ENCODE peak calls at places on chromosomes 4 and X, in nine cellular contexts. N is transverse colon, G is tibial artery, Q is HL-60, V is OCI-LY7, P is left ventricle myocardium inferior, A is psoas muscle, X is GM23338, M is colonic mucosa. B is an unnamed sample.
A peak's percentile ranks its signal among the peaks of the same experiment; 100 is the strongest.

GRCh38 chrX:11952176-11952720 is 186.0 kb upstream of the FRMPD4 start:
- DNase-seq in N (no peak), G (no peak), Q (no peak), V (no peak), P (peak; percentile 32), A (no peak), X (no peak), M (no peak), B (no peak)

GRCh38 chr4:167779864-167780263 is 312.5 kb upstream of the ANXA10 start:
- DNase-seq in N (no peak), G (no peak), Q (no peak), V (no peak), P (no peak), A (no peak), X (no peak), M (no peak), B (no peak)

GRCh38 chrX:44945736-44946135 is 72.7 kb downstream of the KDM6A start:
- DNase-seq in N (no peak), G (no peak), Q (peak; percentile 13), V (peak; percentile 4), P (no peak), A (no peak), X (peak; percentile 42), M (no peak), B (no peak)

GRCh38 chrX:72041166-72041565 is 90.5 kb downstream of the RTL5 start:
- DNase-seq in N (no peak), G (no peak), Q (no peak), V (no peak), P (no peak), A (no peak), X (no peak), M (no peak), B (no peak)

GRCh38 chr4:25131396-25131795 is 28.9 kb downstream of the SEPSECS start:
- DNase-seq in N (no peak), G (no peak), Q (no peak), V (no peak), P (no peak), A (no peak), X (peak; percentile 41), M (no peak), B (no peak)

GRCh38 chr4:180141734-180142133 is 2101.5 kb upstream of the TENM3 start:
- DNase-seq in N (no peak), G (no peak), Q (no peak), V (no peak), P (no peak), A (no peak), X (no peak), M (no peak), B (no peak)

GRCh38 chrX:131841496-131842410 is 181.3 kb upstream of the STK26 start:
- DNase-seq in N (peak; percentile 17), G (no peak), Q (peak; percentile 53), V (peak; percentile 52), P (no peak), A (no peak), X (peak; percentile 79), M (no peak), B (no peak)

GRCh38 chr4:77493120-77493767 is 112.4 kb upstream of the CXCL13 start:
- DNase-seq in N (no peak), G (no peak), Q (no peak), V (no peak), P (no peak), A (no peak), X (no peak), M (no peak), B (no peak)

GRCh38 chr4:16227462-16227868 is 1.2 kb upstream of the TAPT1 start:
- DNase-seq in N (peak; percentile 51), G (peak; percentile 34), Q (peak; percentile 20), V (peak; percentile 49), P (peak; percentile 47), A (peak; percentile 72), X (peak; percentile 40), M (peak; percentile 62), B (peak; percentile 58)

GRCh38 chrX:70479197-70479969 is 34.7 kb downstream of the DLG3 start:
- DNase-seq in N (peak; percentile 48), G (no peak), Q (no peak), V (no peak), P (no peak), A (no peak), X (no peak), M (no peak), B (no peak)

GRCh38 chrX:53133400-53133799 is 39.5 kb downstream of the KANTR start:
- DNase-seq in N (no peak), G (no peak), Q (no peak), V (no peak), P (no peak), A (no peak), X (no peak), M (no peak), B (no peak)

GRCh38 chr4:156838761-156839160 is 132.8 kb downstream of the PDGFC start:
- DNase-seq in N (no peak), G (no peak), Q (no peak), V (no peak), P (no peak), A (no peak), X (peak; percentile 36), M (no peak), B (no peak)

GRCh38 chrX:41412261-41413167 is 34.6 kb upstream of the NYX start:
- DNase-seq in N (peak; percentile 82), G (no peak), Q (peak; percentile 46), V (no peak), P (no peak), A (no peak), X (peak; percentile 4), M (peak; percentile 87), B (peak; percentile 47)

DNA sequence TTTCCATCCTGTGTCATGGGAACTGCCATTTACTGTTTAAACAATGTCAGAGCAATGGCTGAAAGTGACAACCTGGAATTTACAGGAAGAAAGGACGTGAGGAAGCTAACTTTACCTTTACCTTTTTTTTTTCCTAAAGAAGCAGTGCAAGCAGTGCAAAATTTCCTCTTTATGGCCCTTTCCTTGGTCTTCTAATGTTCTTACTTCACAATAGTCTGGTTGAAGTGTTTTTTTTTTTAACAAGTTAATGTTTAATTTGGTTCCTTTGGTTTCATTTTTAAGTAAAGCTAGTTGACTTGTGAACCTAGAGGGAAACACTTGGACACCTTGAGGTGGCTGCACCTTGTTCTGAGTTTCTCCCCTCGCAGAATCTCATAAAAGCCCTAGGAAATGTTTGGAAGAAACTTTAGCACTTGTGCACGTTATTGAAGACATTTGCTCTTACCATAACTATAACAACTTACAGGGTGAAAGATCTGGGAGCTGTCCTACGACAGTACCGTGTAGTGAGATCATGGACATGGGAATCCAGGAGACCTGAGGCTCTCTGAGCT is 1.8 kb downstream of the SGMS2 start:
- DNase-seq in N (peak; percentile 42), G (no peak), Q (no peak), V (no peak), P (no peak), A (no peak), X (no peak), M (peak; percentile 36), B (no peak)
- H3K4me3 ChIP-seq in N (no peak overlapping the region), G (peak overlapping the region; percentile 92), Q (no peak overlapping the region), V (no peak overlapping the region), P (peak overlapping the region; percentile 89), A (peak overlapping the region; percentile 90), X (no peak overlapping the region), M (peak overlapping the region; percentile 73), B (peak overlapping the region; percentile 80)

GRCh38 chr4:73405138-73405537 is 1.1 kb downstream of the ALB start:
- DNase-seq in N (no peak), G (no peak), Q (no peak), V (no peak), P (no peak), A (no peak), X (no peak), M (no peak), B (no peak)
- H3K27ac ChIP-seq in N (no peak overlapping the region), G (no peak overlapping the region), Q (no peak overlapping the region), V (no peak overlapping the region), P (no peak overlapping the region), A (no peak overlapping the region), X (no peak overlapping the region), M (no peak overlapping the region), B (no peak overlapping the region)

GRCh38 chr4:136690363-136690762 is 841.9 kb downstream of the PCDH18 start:
- DNase-seq in N (no peak), G (no peak), Q (no peak), V (no peak), P (no peak), A (no peak), X (no peak), M (no peak), B (no peak)

GRCh38 chr4:136687596-136687995 is 844.7 kb downstream of the PCDH18 start:
- DNase-seq in N (no peak), G (no peak), Q (no peak), V (no peak), P (no peak), A (no peak), X (no peak), M (no peak), B (no peak)

GRCh38 chr4:136691607-136692006 is 840.7 kb downstream of the PCDH18 start:
- DNase-seq in N (no peak), G (no peak), Q (no peak), V (no peak), P (no peak), A (no peak), X (no peak), M (no peak), B (no peak)

GRCh38 chr4:136687118-136687517 is 845.2 kb downstream of the PCDH18 start:
- DNase-seq in N (no peak), G (no peak), Q (no peak), V (no peak), P (no peak), A (no peak), X (peak; percentile 52), M (no peak), B (no peak)
- TF ChIP-seq CTCF in N (no peak), G (no peak), Q (no peak), V (no peak), P (no peak), A (no peak), X (peak; percentile 46), M (no peak), B (no peak)

GRCh38 chr4:152117054-152117453 is 356.2 kb upstream of the GATB start:
- DNase-seq in N (no peak), G (no peak), Q (no peak), V (no peak), P (no peak), A (no peak), X (no peak), M (no peak), B (no peak)

GRCh38 chr4:152114562-152114961 is 353.8 kb upstream of the GATB start:
- DNase-seq in N (no peak), G (no peak), Q (no peak), V (no peak), P (no peak), A (no peak), X (no peak), M (no peak), B (no peak)

GRCh38 chr4:152117501-152117900 is 356.7 kb upstream of the GATB start:
- DNase-seq in N (no peak), G (no peak), Q (no peak), V (no peak), P (no peak), A (peak; percentile 63), X (no peak), M (no peak), B (no peak)

GRCh38 chr4:152115121-152115520 is 354.3 kb upstream of the GATB start:
- DNase-seq in N (no peak), G (no peak), Q (no peak), V (no peak), P (no peak), A (no peak), X (no peak), M (no peak), B (no peak)

DNA sequence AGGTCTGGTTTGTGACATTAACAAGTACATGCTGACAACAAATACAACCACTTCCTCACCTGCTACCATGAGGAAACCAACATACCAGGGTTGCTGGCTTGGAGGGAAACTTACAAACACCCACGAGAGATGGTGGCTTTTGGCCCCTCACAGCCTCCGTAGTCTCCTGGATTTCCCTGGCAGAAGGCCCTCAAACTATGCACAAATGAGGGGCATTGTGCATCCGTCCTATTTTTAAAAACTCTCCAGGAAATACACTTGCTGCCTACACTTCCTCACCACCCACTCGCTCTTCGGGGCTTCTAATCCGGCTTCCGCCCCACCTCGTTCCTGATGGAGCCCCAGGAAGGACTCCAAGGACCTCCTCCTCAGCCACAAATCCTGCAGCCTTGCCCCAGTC is 355.0 kb upstream of the GATB start:
- DNase-seq in N (no peak), G (no peak), Q (no peak), V (no peak), P (no peak), A (no peak), X (no peak), M (no peak), B (no peak)
- H3K4me3 ChIP-seq in N (no peak overlapping the region), G (no peak overlapping the region), Q (no peak overlapping the region), V (no peak overlapping the region), P (no peak overlapping the region), A (no peak overlapping the region), X (no peak overlapping the region), M (no peak overlapping the region), B (no peak overlapping the region)

B was measured in lower lobe of right lung.